ENCODE peak calls at places on chromosomes 13 and 19, in nine cellular contexts. C, O, P, W, B, M, I, J and S are unnamed samples.

GRCh38 chr13:42794572-42795275 is 13.3 kb downstream of the FAM216B start:
- DNase-seq in C (no peak), O (no peak), P (no peak), W (no peak), B (no peak), M (no peak), I (no peak), J (no peak), S (no peak)

GRCh38 chr19:13234518-13234917 is 84.3 kb downstream of the IER2 start:
- DNase-seq in C (no peak), O (peak), P (peak), W (peak), B (no peak), M (peak), I (peak), J (peak), S (no peak)

GRCh38 chr19:36213793-36214387 is 575 bp downstream of the ZNF565 start:
- DNase-seq in C (peak), O (no peak), P (peak), W (peak), B (no peak), M (no peak), I (peak), J (no peak), S (no peak)

GRCh38 chr19:46913852-46914430 is 53.1 kb downstream of the ARHGAP35 start:
- DNase-seq in C (no peak), O (no peak), P (no peak), W (no peak), B (no peak), M (no peak), I (no peak), J (no peak), S (no peak)

GRCh38 chr13:30235206-30235605 is 72.1 kb downstream of the KATNAL1 start:
- DNase-seq in C (no peak), O (no peak), P (no peak), W (no peak), B (no peak), M (no peak), I (no peak), J (no peak), S (no peak)

GRCh38 chr19:2983351-2984195 is 6.2 kb downstream of the TLE6 start:
- DNase-seq in C (no peak), O (peak), P (peak), W (peak), B (no peak), M (peak), I (peak), J (peak), S (no peak)

GRCh38 chr13:51861728-51862300 is at the start of gene CCDC70:
- DNase-seq in C (no peak), O (no peak), P (no peak), W (no peak), B (no peak), M (no peak), I (no peak), J (no peak), S (no peak)

GRCh38 chr13:98216135-98216565 is 39.1 kb upstream of the RNF113B start:
- DNase-seq in C (no peak), O (peak), P (peak), W (no peak), B (no peak), M (no peak), I (peak), J (peak), S (no peak)

GRCh38 chr13:103525530-103525929 is 459.3 kb upstream of the SLC10A2 start:
- DNase-seq in C (no peak), O (no peak), P (no peak), W (no peak), B (no peak), M (no peak), I (no peak), J (no peak), S (no peak)

GRCh38 chr13:44903596-44903995 is 85.7 kb downstream of the NUFIP1 start:
- DNase-seq in C (no peak), O (peak), P (peak), W (no peak), B (no peak), M (no peak), I (peak), J (peak), S (no peak)

GRCh38 chr13:98445340-98446233 is 131.3 kb downstream of the STK24 start:
- DNase-seq in C (peak), O (peak), P (peak), W (peak), B (peak), M (peak), I (peak), J (peak), S (peak)

GRCh38 chr19:805161-805561 is 7.9 kb downstream of the PTBP1 start:
- DNase-seq in C (no peak), O (no peak), P (no peak), W (no peak), B (no peak), M (no peak), I (no peak), J (no peak), S (no peak)

GRCh38 chr13:62510906-62511655 is 1095.4 kb upstream of the PCDH20 start:
- DNase-seq in C (no peak), O (no peak), P (no peak), W (no peak), B (no peak), M (no peak), I (no peak), J (no peak), S (peak)

GRCh38 chr19:10390652-10391286 is 10.4 kb upstream of the TYK2 start:
- DNase-seq in C (peak), O (peak), P (peak), W (peak), B (peak), M (peak), I (peak), J (peak), S (no peak)

GRCh38 chr19:41638624-41639023 is 11.8 kb upstream of the CEACAM4 start:
- DNase-seq in C (no peak), O (no peak), P (no peak), W (no peak), B (peak), M (peak), I (no peak), J (no peak), S (no peak)

GRCh38 chr13:74063533-74064100 is 70.6 kb downstream of the KLF12 start:
- DNase-seq in C (no peak), O (no peak), P (no peak), W (no peak), B (no peak), M (no peak), I (no peak), J (no peak), S (no peak)
- H3K27ac ChIP-seq in C (no peak), O (no peak), P (peak), W (peak), B (peak), M (no peak), I (no peak), J (peak), S (no peak)

DNA sequence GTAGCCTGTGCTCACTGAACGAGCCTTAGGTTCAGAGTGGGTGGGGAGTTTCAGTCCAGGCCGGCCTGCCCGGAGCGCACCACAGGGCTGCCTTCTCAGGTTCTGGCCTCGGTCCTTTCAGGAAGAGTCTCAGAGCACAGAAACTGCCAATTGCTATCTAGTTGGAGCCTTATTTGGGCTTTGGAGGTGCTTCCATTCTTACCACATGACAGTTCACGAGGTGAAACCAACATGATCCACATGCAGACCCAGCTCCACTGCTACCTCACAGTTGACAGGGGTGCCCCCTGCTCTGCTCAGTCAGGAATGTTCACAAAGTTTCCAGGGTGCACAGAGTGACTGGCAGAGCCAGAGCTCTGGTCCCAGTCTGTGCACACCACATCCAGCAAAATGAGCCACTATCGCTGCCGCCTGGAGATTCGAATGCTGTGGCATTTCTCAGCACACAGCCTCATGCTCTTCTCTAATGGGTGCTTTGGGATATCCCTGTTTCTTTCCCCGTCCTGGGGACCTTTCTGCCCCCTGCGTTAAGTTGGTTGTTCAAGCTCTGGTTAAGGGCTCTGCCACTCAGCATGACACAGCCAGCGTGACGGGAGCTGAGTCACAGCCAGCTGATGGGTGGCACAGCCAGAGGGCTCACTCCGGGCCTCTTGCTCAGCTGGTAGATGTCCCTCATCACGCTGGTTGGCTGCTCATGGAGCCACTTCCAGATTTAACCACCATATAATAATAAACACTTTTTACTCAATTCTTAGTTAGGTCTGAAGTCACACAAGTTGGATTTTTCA is 7.5 kb upstream of the SACS start:
- DNase-seq in C (no peak), O (no peak), P (peak), W (no peak), B (no peak), M (no peak), I (no peak), J (peak), S (no peak)
- H3K27ac ChIP-seq in C (no peak), O (no peak), P (no peak), W (no peak), B (no peak), M (no peak), I (no peak), J (peak), S (no peak)

GRCh38 chr13:80399340-80400163 is 58.6 kb upstream of the SPRY2 start:
- DNase-seq in C (no peak), O (no peak), P (no peak), W (no peak), B (no peak), M (no peak), I (peak), J (no peak), S (no peak)

GRCh38 chr13:80400834-80401450 is 60.0 kb upstream of the SPRY2 start:
- DNase-seq in C (no peak), O (no peak), P (no peak), W (no peak), B (no peak), M (no peak), I (no peak), J (no peak), S (no peak)

GRCh38 chr13:80400164-80400767 is 59.3 kb upstream of the SPRY2 start:
- DNase-seq in C (no peak), O (no peak), P (no peak), W (no peak), B (no peak), M (no peak), I (no peak), J (no peak), S (no peak)
- H3K27ac ChIP-seq in C (no peak), O (no peak), P (no peak), W (no peak), B (peak), M (no peak), I (no peak), J (no peak), S (no peak)

GRCh38 chr19:44202470-44202869 is 9.9 kb upstream of the ZNF227 start:
- DNase-seq in C (no peak), O (no peak), P (no peak), W (no peak), B (no peak), M (no peak), I (no peak), J (no peak), S (no peak)

GRCh38 chr19:44212250-44212864 is at the start of gene ZNF227:
- DNase-seq in C (peak), O (peak), P (peak), W (peak), B (peak), M (peak), I (peak), J (peak), S (peak)

GRCh38 chr19:44202974-44203373 is 9.4 kb upstream of the ZNF227 start:
- DNase-seq in C (no peak), O (no peak), P (no peak), W (no peak), B (no peak), M (no peak), I (no peak), J (no peak), S (no peak)

GRCh38 chr19:44204772-44205171 is 7.6 kb upstream of the ZNF227 start:
- DNase-seq in C (no peak), O (no peak), P (no peak), W (no peak), B (no peak), M (no peak), I (no peak), J (no peak), S (no peak)

GRCh38 chr19:44207126-44207803 is 5.1 kb upstream of the ZNF227 start:
- DNase-seq in C (peak), O (peak), P (peak), W (peak), B (peak), M (peak), I (peak), J (peak), S (peak)
- H3K27ac ChIP-seq in C (peak), O (peak), P (peak), W (peak), B (peak), M (no peak), I (peak), J (peak), S (no peak)